ENCODE peak calls at places on chromosomes 5 and 9, in eight cellular contexts. G is endodermal cell, O is iris pigment epithelial cell, Y is progenitor cell of endocrine pancreas, V is mammary epithelial cell, R is posterior vena cava, M is NCI-H1092 treated with DMSO at 0.1 percent for 48 hours, C is Peyer's patch. S is an unnamed sample.

GRCh38 chr5:148202531-148203092 is at the start of gene SPINK6:
- DNase-seq in V (peak; percentile 95), C (no peak), Y (no peak), O (no peak), G (no peak), R (no peak), M (no peak), S (no peak)

GRCh38 chr5:37217976-37218375 is 31.2 kb downstream of the CPLANE1 start:
- DNase-seq in R (no peak), V (no peak), Y (no peak), M (no peak), O (no peak), G (no peak), C (no peak), S (no peak)

GRCh38 chr5:54820346-54820745 is 165.0 kb downstream of the ESM1 start:
- DNase-seq in Y (no peak), O (peak; percentile 62), C (no peak), R (no peak), M (no peak), G (no peak), V (no peak), S (no peak)

GRCh38 chr5:176741566-176742211 is 68.7 kb upstream of the UNC5A start:
- DNase-seq in R (peak; percentile 75), M (no peak), V (no peak), G (peak; percentile 61), O (no peak), C (peak; percentile 27), Y (no peak), S (no peak)

GRCh38 chr9:111236337-111236736 is 93.7 kb downstream of the OR2K2 start:
- DNase-seq in G (no peak), R (no peak), O (peak; percentile 22), Y (no peak), C (no peak), V (no peak), M (no peak), S (no peak)

GRCh38 chr5:39072915-39073758 is 1.1 kb downstream of the RICTOR start:
- DNase-seq in O (peak; percentile 60), C (peak; percentile 85), M (peak; percentile 53), Y (peak; percentile 33), G (peak; percentile 84), V (peak; percentile 61), R (peak; percentile 81), S (peak; percentile 33)

GRCh38 chr9:16245756-16246440 is 624.6 kb downstream of the BNC2 start:
- DNase-seq in M (no peak), Y (no peak), O (peak; percentile 52), R (no peak), V (no peak), G (no peak), C (no peak), S (no peak)

GRCh38 chr9:35401011-35401410 is 88.9 kb upstream of the RUSC2 start:
- DNase-seq in G (no peak), R (no peak), Y (no peak), O (no peak), M (no peak), C (no peak), V (no peak), S (no peak)

GRCh38 chr9:105329729-105330082 is 85.3 kb downstream of the SLC44A1 start:
- DNase-seq in M (no peak), V (no peak), O (peak; percentile 43), R (no peak), C (no peak), Y (no peak), G (no peak), S (no peak)

GRCh38 chr5:136032564-136032963 is 3.8 kb downstream of the TGFBI start:
- DNase-seq in O (peak; percentile 96), G (peak; percentile 41), R (peak; percentile 74), C (peak; percentile 44), V (peak; percentile 81), Y (no peak), M (no peak), S (no peak)

GRCh38 chr5:165029471-165029870 is 1524.1 kb downstream of the MAT2B start:
- DNase-seq in C (no peak), V (no peak), Y (no peak), G (peak; percentile 80), M (no peak), O (peak; percentile 31), R (no peak), S (no peak)

GRCh38 chr9:70297141-70297540 is 38.4 kb downstream of the SMC5 start:
- DNase-seq in G (no peak), O (peak; percentile 44), R (no peak), Y (no peak), M (no peak), V (no peak), C (no peak), S (no peak)

S was measured in left ventricle myocardium inferior.